ENCODE peak calls at places on chromosomes 1 and 21, in ten cellular contexts. V, L, E, Q, G, K, F, B, S and I are unnamed samples.
A peak's percentile ranks its signal among the peaks of the same experiment; 100 is the strongest.

GRCh38 chr1:193221641-193222040 is 35.2 kb upstream of the B3GALT2 start:
- DNase-seq in V (no peak), L (no peak), E (peak; percentile 7), Q (peak; percentile 22), G (no peak), K (peak; percentile 25), F (no peak), B (peak; percentile 16), S (no peak), I (no peak)

GRCh38 chr1:6023346-6023745 is 22.3 kb upstream of the KCNAB2 start:
- DNase-seq in V (no peak), L (no peak), E (no peak), Q (no peak), G (no peak), K (no peak), F (no peak), B (no peak), S (no peak), I (no peak)

GRCh38 chr1:209697082-209697481 is 7.6 kb upstream of the HSD11B1 start:
- DNase-seq in V (no peak), L (no peak), E (peak; percentile 69), Q (peak; percentile 89), G (no peak), K (no peak), F (no peak), B (no peak), S (no peak), I (no peak)

GRCh38 chr1:17544951-17545350 is 5.5 kb downstream of the ARHGEF10L start:
- DNase-seq in V (no peak), L (no peak), E (no peak), Q (peak; percentile 67), G (no peak), K (peak; percentile 65), F (no peak), B (no peak), S (no peak), I (no peak)

GRCh38 chr1:54124472-54124871 is 28.3 kb downstream of the CDCP2 start:
- DNase-seq in V (no peak), L (no peak), E (no peak), Q (no peak), G (no peak), K (no peak), F (no peak), B (no peak), S (no peak), I (no peak)

GRCh38 chr1:206687915-206688442 is 3.3 kb downstream of the MAPKAPK2 start:
- DNase-seq in V (no peak), L (no peak), E (peak; percentile 53), Q (no peak), G (no peak), K (peak; percentile 55), F (no peak), B (peak; percentile 31), S (no peak), I (no peak)

GRCh38 chr1:150612014-150612345 is 17.4 kb downstream of the ENSA start:
- DNase-seq in V (no peak), L (no peak), E (no peak), Q (no peak), G (no peak), K (no peak), F (no peak), B (no peak), S (no peak), I (no peak)

GRCh38 chr21:28280611-28281010 is 712.1 kb downstream of the LTN1 start:
- DNase-seq in V (no peak), L (no peak), E (no peak), Q (no peak), G (no peak), K (no peak), F (no peak), B (no peak), S (no peak), I (no peak)

GRCh38 chr1:241499910-241500309 is 19.6 kb downstream of the FH start:
- DNase-seq in V (peak; percentile 9), L (no peak), E (peak; percentile 37), Q (peak; percentile 58), G (no peak), K (peak; percentile 77), F (no peak), B (peak; percentile 55), S (no peak), I (no peak)

GRCh38 chr1:93588206-93588605 is 93.4 kb downstream of the BCAR3 start:
- DNase-seq in V (peak; percentile 63), L (no peak), E (no peak), Q (peak; percentile 62), G (no peak), K (no peak), F (no peak), B (no peak), S (no peak), I (no peak)

GRCh38 chr21:16169102-16169511 is 439.3 kb downstream of the USP25 start:
- DNase-seq in V (no peak), L (peak; percentile 57), E (peak; percentile 67), Q (no peak), G (no peak), K (peak; percentile 63), F (no peak), B (peak; percentile 64), S (no peak), I (no peak)

GRCh38 chr1:159991513-159991912 is 37.5 kb upstream of the SLAMF9 start:
- DNase-seq in V (no peak), L (no peak), E (peak; percentile 17), Q (peak; percentile 19), G (no peak), K (peak; percentile 10), F (no peak), B (peak; percentile 49), S (peak; percentile 47), I (peak; percentile 5)

GRCh38 chr1:118008011-118008410 is 78.5 kb downstream of the WDR3 start:
- DNase-seq in V (no peak), L (no peak), E (no peak), Q (no peak), G (no peak), K (no peak), F (no peak), B (no peak), S (no peak), I (no peak)

GRCh38 chr1:172172267-172172880 is 248.1 kb upstream of the C1orf105 start:
- DNase-seq in V (peak; percentile 21), L (no peak), E (peak; percentile 87), Q (peak; percentile 18), G (no peak), K (peak; percentile 77), F (no peak), B (no peak), S (no peak), I (no peak)

GRCh38 chr1:226653311-226653921 is 85.7 kb downstream of the ITPKB start:
- DNase-seq in V (no peak), L (no peak), E (no peak), Q (no peak), G (no peak), K (no peak), F (no peak), B (no peak), S (no peak), I (no peak)

GRCh38 chr1:60130703-60131102 is 57.1 kb upstream of the C1orf87 start:
- DNase-seq in V (no peak), L (no peak), E (no peak), Q (peak; percentile 4), G (no peak), K (peak; percentile 19), F (no peak), B (peak; percentile 62), S (no peak), I (no peak)

GRCh38 chr1:163071381-163072255 is 2.5 kb downstream of the RGS4 start:
- DNase-seq in V (peak; percentile 88), L (peak; percentile 55), E (peak; percentile 76), Q (peak; percentile 91), G (no peak), K (peak; percentile 86), F (no peak), B (peak; percentile 78), S (no peak), I (peak; percentile 12)

DNA sequence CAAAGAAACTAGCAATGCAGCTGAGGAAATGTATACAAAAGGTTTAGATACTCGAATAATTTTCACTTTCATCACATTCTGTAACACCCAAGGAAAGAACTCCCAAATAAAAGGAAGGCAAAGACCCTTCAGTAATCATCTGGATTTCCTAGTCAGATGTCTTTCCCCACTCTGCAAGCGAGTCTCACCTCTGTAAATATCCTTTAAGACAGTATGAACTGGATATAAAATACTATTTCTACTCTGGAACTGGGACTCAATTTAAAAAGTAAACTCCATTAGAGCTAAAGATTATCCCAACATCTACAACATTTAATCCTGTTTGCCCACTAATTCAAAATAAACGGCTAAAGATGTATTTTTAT is 27.0 kb downstream of the C2CD2 start:
- DNase-seq in V (no peak), L (no peak), E (no peak), Q (no peak), G (no peak), K (no peak), F (no peak), B (no peak), S (no peak), I (no peak)
- H3K4me3 ChIP-seq in V (peak overlapping the region; percentile 41), L (no peak overlapping the region), E (peak overlapping the region; percentile 55), Q (no peak overlapping the region), G (no peak overlapping the region), K (peak overlapping the region; percentile 39), F (peak overlapping the region; percentile 81), B (peak overlapping the region; percentile 55), S (peak overlapping the region; percentile 34), I (peak overlapping the region; percentile 51)

DNA sequence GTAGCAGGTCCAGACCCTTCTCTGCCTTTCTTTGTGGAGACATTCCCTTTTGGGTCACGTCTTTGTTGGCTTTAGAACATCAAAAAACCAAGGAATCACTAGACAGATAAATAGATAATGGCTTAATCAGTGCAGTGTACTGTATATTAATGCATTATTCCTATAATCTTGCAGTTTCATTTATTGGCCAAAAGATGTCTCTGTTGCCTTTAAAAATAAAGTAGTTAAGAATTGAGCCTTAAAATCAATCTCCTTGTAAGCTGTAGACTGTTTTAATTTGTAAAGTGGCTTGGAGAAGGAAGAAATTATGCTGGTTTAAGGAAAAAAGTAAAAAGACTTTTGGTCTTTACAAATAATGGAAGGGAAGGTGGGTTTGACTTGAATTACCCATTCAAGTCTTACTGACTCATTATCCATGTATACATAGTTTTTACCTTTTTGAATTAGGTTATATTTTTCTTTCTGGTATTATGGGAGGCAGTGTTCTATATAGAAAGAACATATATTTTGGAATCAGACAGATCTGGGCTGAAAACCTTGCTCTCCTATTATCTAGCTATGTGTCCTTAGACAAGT is 84.6 kb downstream of the VPS13D start:
- DNase-seq in V (no peak), L (no peak), E (peak; percentile 44), Q (peak; percentile 60), G (no peak), K (peak; percentile 65), F (no peak), B (peak; percentile 52), S (no peak), I (no peak)
- TF ChIP-seq CTCF in V (peak; percentile 30), L (no peak), E (peak; percentile 44), Q (peak; percentile 46), G (peak; percentile 37), K (no peak), F (no peak), B (peak; percentile 58), S (peak; percentile 41), I (peak; percentile 20)

GRCh38 chr1:43796111-43796581 is 88.8 kb downstream of the ST3GAL3 start:
- DNase-seq in V (peak; percentile 50), L (peak; percentile 34), E (peak; percentile 79), Q (peak; percentile 79), G (no peak), K (peak; percentile 71), F (no peak), B (peak; percentile 78), S (no peak), I (no peak)
- H3K4me3 ChIP-seq in V (no peak overlapping the region), L (no peak overlapping the region), E (no peak overlapping the region), Q (no peak overlapping the region), G (no peak overlapping the region), K (no peak overlapping the region), F (no peak overlapping the region), B (peak overlapping the region; percentile 13), S (no peak overlapping the region), I (no peak overlapping the region)

GRCh38 chr21:23131177-23131576 is 2133.0 kb downstream of the NCAM2 start:
- DNase-seq in V (no peak), L (no peak), E (no peak), Q (no peak), G (no peak), K (no peak), F (no peak), B (no peak), S (no peak), I (no peak)
- TF ChIP-seq CTCF in V (no peak), L (no peak), E (no peak), Q (no peak), G (no peak), K (no peak), F (no peak), B (no peak), S (no peak), I (no peak)